ENCODE peak calls at places on chromosomes 12 and 14, in four cellular contexts. T, W, M and S are unnamed samples.

GRCh38 chr12:95882080-95882479 is 23.3 kb downstream of the SNRPF start:
- DNase-seq in W (no peak), M (no peak), T (no peak), S (no peak)

GRCh38 chr14:75905505-75905904 is 76.3 kb downstream of the TGFB3 start:
- DNase-seq in W (no peak), T (no peak), M (no peak), S (no peak)

GRCh38 chr14:99662846-99663245 is 17.9 kb downstream of the HHIPL1 start:
- DNase-seq in M (no peak), T (no peak), W (no peak), S (no peak)

GRCh38 chr12:114006482-114007425 is 40.6 kb upstream of the RBM19 start:
- DNase-seq in M (no peak), W (no peak), T (no peak), S (no peak)

GRCh38 chr14:61934385-61934784 is 172.2 kb downstream of the SNAPC1 start:
- DNase-seq in T (no peak), M (no peak), W (no peak), S (no peak)

GRCh38 chr12:45409966-45410365 is 194.1 kb downstream of the ANO6 start:
- DNase-seq in T (no peak), W (no peak), M (no peak), S (no peak)

GRCh38 chr12:1800646-1801284 is 19.6 kb upstream of the LRTM2 start:
- DNase-seq in W (no peak), M (peak), T (peak), S (peak)

GRCh38 chr14:71187633-71188356 is 280.5 kb downstream of the PCNX1 start:
- DNase-seq in M (no peak), T (no peak), W (no peak), S (no peak)

GRCh38 chr12:560666-561065 is 100.9 kb downstream of the B4GALNT3 start:
- DNase-seq in M (no peak), W (no peak), T (no peak), S (no peak)

GRCh38 chr14:39219075-39219499 is 14.6 kb upstream of the MIA2 start:
- DNase-seq in M (peak), T (no peak), W (no peak), S (no peak)

GRCh38 chr12:54678131-54678530 is 30.0 kb upstream of the DCD start:
- DNase-seq in T (no peak), M (no peak), W (no peak), S (no peak)

GRCh38 chr12:111424793-111425251 is 19.1 kb downstream of the SH2B3 start:
- DNase-seq in T (no peak), W (no peak), M (no peak), S (no peak)

GRCh38 chr12:111425655-111426054 is 19.9 kb downstream of the SH2B3 start:
- DNase-seq in T (no peak), M (no peak), W (no peak), S (no peak)

GRCh38 chr12:111427417-111428074 is 21.8 kb downstream of the SH2B3 start:
- DNase-seq in T (no peak), M (no peak), W (no peak), S (no peak)

GRCh38 chr12:111428081-111428727 is 22.5 kb downstream of the SH2B3 start:
- DNase-seq in T (no peak), M (no peak), W (no peak), S (no peak)

DNA sequence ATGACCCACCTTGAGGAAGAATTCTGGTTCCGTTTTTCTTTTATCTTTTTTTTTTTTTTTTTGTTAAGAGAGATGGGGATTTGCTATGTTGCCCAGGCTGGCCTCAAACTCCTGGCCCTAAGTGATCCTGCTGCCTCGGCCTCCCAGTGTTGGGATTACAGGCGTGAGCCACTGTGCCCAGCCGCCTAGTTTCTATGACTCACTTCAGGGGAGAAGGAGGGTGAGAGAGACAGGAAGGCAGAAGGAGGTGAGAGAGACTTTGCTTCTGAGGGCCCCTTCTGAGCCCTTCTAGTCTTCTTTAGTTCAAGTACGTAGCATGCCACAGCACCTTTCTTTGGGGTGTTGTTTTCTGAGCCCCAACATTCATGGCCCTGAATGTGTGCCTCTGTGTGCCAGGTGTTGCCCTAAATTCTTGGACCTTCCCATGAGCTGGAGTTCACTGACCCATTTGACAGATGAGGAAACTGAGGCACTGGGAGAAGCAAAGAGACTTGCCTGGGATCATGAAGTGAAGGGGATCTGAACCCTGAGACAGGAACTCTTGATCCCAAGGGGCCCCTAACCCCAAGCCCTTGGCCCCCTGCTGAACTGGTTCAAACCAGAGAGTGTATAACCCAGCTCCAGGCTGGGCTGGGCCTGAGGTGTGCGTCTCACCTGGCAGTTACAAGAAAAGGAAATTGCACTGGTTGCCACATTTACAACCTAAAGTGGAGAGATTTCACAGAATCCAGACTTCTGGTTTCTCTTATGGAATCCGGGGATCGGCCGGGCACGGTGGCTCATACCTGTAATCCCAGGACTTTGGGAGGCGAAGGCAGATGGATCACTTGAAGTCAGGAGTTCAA is 20.8 kb downstream of the SH2B3 start:
- DNase-seq in M (no peak), W (no peak), T (no peak), S (no peak)
- TF ChIP-seq ELF4 in M (no peak), W (no peak), T (no peak), S (no peak)

DNA sequence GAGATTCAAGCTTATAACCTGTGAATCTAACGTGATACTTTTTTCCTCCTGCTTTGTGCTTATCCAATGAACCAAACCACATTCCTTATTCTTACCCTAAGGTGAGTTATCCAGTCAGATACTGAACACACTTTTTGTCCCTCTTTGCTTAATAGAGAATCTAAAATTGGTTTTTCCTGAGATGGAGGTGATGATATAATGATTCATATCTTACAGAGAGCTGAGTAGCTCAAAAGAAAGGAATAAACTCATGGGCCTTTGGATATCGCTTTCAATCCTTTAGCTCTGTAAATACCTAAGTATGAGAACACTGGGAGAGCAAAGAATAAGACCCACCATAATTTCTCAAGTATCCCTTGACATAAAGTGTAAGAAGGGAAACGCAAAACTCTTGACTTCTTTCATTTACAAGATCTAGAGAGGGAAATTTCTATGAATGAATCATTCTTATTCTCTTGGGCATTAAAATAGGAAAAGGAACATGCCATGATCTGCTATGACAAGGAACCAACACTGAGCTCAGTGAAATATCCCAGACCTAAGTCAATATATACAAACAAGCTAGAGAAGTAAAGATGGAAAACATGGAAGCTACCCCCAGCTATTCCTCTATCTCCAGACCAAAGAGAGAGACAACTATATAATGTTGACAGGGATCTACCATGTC is 81.8 kb upstream of the STAC3 start:
- DNase-seq in W (no peak), T (no peak), M (no peak), S (no peak)
- TF ChIP-seq ELF4 in W (no peak), T (no peak), M (no peak), S (no peak)

GRCh38 chr12:68440068-68440581 is 108.0 kb upstream of the MDM1 start:
- DNase-seq in W (no peak), T (no peak), M (no peak), S (no peak)
- TF ChIP-seq ELF4 in W (no peak), T (no peak), M (no peak), S (no peak)

DNA sequence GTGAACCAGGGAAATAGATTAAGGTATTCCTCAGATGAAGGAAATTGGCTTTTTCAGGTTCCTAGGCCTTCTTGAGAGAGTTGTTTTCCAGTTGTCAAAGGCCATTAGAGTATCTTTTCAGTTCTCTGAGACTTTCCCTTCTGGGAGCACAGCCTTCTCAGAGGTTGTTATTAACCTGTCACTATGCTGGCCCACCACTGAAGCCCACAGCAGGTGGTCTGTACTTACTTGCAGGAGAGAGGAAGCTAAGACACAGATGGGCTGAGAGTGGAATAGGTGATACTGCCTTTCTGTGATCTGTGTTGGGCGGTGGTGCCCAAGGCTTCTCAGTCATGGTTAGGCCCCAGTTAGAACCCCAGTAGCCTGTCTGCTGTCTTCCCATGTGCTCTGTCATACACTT is 22.8 kb upstream of the GALNT16 start:
- DNase-seq in M (no peak), W (no peak), T (no peak), S (no peak)
- TF ChIP-seq ELF4 in M (no peak), W (no peak), T (no peak), S (no peak)

GRCh38 chr14:21047378-21047781 is 5.2 kb downstream of the RNASE7 start:
- DNase-seq in W (no peak), M (no peak), T (no peak), S (no peak)

GRCh38 chr14:21050597-21050996 is 7.0 kb upstream of the RNASE8 start:
- DNase-seq in T (no peak), M (no peak), W (no peak), S (no peak)

GRCh38 chr14:21048638-21049037 is 6.5 kb downstream of the RNASE7 start:
- DNase-seq in M (peak), W (no peak), T (no peak), S (no peak)

GRCh38 chr14:21053184-21054122 is 4.2 kb upstream of the RNASE8 start:
- DNase-seq in T (no peak), W (no peak), M (peak), S (no peak)

DNA sequence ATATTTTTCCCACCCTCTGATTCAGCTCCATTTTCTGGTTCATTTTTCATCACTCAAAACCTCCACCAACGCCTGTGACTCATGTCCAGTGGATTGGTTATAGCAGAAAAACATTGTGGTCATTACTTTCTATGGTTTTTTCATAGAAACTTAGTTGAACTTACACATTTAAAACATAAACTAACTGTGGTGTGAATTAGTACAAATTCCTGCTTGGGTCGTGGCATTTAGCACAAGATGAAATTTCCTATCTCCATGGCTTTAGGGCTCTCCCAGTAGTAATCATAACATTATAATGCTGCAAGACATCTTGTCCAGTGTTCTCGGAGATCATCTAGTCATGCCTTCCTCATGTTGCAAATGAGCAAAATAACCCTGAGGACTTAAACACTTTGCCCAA is 7.1 kb downstream of the RNASE7 start:
- DNase-seq in M (no peak), T (no peak), W (no peak), S (no peak)
- TF ChIP-seq ELF4 in M (no peak), T (no peak), W (no peak), S (no peak)

DNA sequence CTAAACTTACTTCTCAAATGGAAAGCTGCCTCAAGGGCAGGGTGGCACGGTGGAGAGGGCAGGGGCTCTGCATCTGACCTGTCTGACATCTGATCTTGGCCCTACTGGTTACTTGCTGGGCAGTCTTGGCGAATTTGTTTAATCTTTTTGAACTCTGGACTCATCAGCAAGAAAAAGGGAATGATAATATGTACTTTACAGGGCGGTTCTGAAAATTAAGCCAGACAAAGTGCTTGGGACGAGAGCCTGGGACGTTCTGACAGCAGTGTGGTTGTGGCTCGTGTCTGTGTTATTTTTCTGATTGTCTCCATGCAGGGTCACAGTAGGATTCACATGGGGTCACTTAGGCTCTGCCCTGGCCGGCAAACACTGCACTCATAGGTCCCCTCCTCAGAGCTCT is 659.3 kb downstream of the VRK1 start:
- DNase-seq in W (no peak), M (no peak), T (no peak), S (no peak)
- TF ChIP-seq ELF4 in W (no peak), M (no peak), T (no peak), S (no peak)

DNA sequence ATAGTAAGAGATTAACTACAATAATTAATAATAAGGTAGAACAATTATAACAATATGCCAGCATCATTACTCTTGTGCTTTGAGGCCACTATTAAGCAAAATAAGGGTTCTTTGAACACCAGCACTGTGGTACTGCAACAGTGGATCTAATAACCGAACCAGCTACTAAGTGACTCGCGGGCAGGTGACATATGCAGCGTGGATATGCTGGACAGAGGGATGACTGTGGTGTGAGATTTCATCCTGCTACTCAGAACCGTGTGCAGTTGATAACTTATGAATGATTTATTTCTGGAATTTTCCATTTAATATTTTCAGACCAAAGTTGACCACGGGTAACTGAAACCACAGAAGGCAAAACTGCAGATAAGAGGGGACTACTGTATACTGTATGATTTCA is 34.4 kb downstream of the BMAL2 start:
- DNase-seq in T (no peak), W (no peak), M (no peak), S (no peak)
- TF ChIP-seq ELF4 in T (no peak), W (no peak), M (no peak), S (no peak)

GRCh38 chr14:56075301-56075700 is 42.9 kb upstream of the PELI2 start:
- DNase-seq in M (no peak), W (no peak), T (no peak), S (no peak)

GRCh38 chr14:56085471-56085870 is 32.7 kb upstream of the PELI2 start:
- DNase-seq in W (no peak), M (no peak), T (no peak), S (no peak)

GRCh38 chr14:56081139-56081538 is 37.1 kb upstream of the PELI2 start:
- DNase-seq in T (no peak), M (no peak), W (no peak), S (no peak)
- TF ChIP-seq ELF4 in T (no peak), M (no peak), W (no peak), S (no peak)